ENCODE peak calls at places on chromosomes 3 and 15, in six cellular contexts. R, E, J, Q, M and L are unnamed samples.

GRCh38 chr3:117144832-117145231 is 435.3 kb downstream of the TUSC7 start:
- DNase-seq in R (no peak), E (no peak), J (peak), Q (peak), M (no peak), L (no peak)

GRCh38 chr3:175777495-175777894 is 918.4 kb downstream of the NAALADL2 start:
- DNase-seq in R (no peak), E (no peak), J (peak), Q (peak), M (no peak), L (no peak)

GRCh38 chr15:62344806-62345539 is 179.9 kb upstream of the C2CD4B start:
- DNase-seq in R (peak), E (peak), J (peak), Q (peak), M (peak), L (peak)

GRCh38 chr3:195522254-195523023 is 20.7 kb downstream of the PPP1R2 start:
- DNase-seq in R (no peak), E (peak), J (no peak), Q (peak), M (no peak), L (peak)

GRCh38 chr3:47004369-47005211 is 25.1 kb downstream of the NBEAL2 start:
- DNase-seq in R (no peak), E (no peak), J (no peak), Q (no peak), M (no peak), L (no peak)

GRCh38 chr15:46879067-46879770 is 838.1 kb upstream of the SEMA6D start:
- DNase-seq in R (no peak), E (no peak), J (no peak), Q (no peak), M (no peak), L (no peak)

GRCh38 chr15:57235865-57236264 is 140.4 kb upstream of the CGNL1 start:
- DNase-seq in R (no peak), E (peak), J (peak), Q (peak), M (no peak), L (no peak)

GRCh38 chr15:41610048-41610447 is 50.2 kb upstream of the MGA start:
- DNase-seq in R (no peak), E (no peak), J (peak), Q (no peak), M (no peak), L (no peak)

GRCh38 chr15:100284701-100285100 is 57.1 kb downstream of the ADAMTS17 start:
- DNase-seq in R (no peak), E (no peak), J (peak), Q (no peak), M (no peak), L (no peak)

GRCh38 chr15:78197632-78198031 is 36.7 kb downstream of the ACSBG1 start:
- DNase-seq in R (no peak), E (no peak), J (no peak), Q (no peak), M (no peak), L (no peak)

GRCh38 chr15:78192826-78193594 is 41.4 kb downstream of the ACSBG1 start:
- DNase-seq in R (no peak), E (no peak), J (no peak), Q (no peak), M (no peak), L (no peak)

GRCh38 chr15:78193731-78194567 is 40.4 kb downstream of the ACSBG1 start:
- DNase-seq in R (no peak), E (no peak), J (no peak), Q (no peak), M (no peak), L (no peak)

GRCh38 chr15:78194568-78194925 is 39.8 kb downstream of the ACSBG1 start:
- DNase-seq in R (no peak), E (peak), J (no peak), Q (no peak), M (no peak), L (no peak)

GRCh38 chr15:78195735-78196201 is 38.6 kb downstream of the ACSBG1 start:
- DNase-seq in R (peak), E (peak), J (no peak), Q (no peak), M (no peak), L (peak)
- H2AFZ ChIP-seq in R (peak), E (no peak), J (no peak), Q (peak), M (no peak), L (no peak)

GRCh38 chr15:90915216-90915807 is 12.2 kb downstream of the MAN2A2 start:
- DNase-seq in R (no peak), E (no peak), J (no peak), Q (no peak), M (no peak), L (no peak)

GRCh38 chr15:90917569-90917968 is 14.5 kb downstream of the MAN2A2 start:
- DNase-seq in R (no peak), E (no peak), J (no peak), Q (no peak), M (no peak), L (no peak)

GRCh38 chr15:90914240-90915080 is 11.4 kb downstream of the MAN2A2 start:
- DNase-seq in R (no peak), E (no peak), J (no peak), Q (no peak), M (no peak), L (no peak)

GRCh38 chr15:90916461-90916860 is 13.4 kb downstream of the MAN2A2 start:
- DNase-seq in R (no peak), E (no peak), J (no peak), Q (no peak), M (no peak), L (no peak)

GRCh38 chr15:90915808-90916440 is 12.8 kb downstream of the MAN2A2 start:
- DNase-seq in R (no peak), E (peak), J (peak), Q (peak), M (no peak), L (no peak)
- H2AFZ ChIP-seq in R (no peak), E (no peak), J (no peak), Q (peak), M (no peak), L (no peak)

DNA sequence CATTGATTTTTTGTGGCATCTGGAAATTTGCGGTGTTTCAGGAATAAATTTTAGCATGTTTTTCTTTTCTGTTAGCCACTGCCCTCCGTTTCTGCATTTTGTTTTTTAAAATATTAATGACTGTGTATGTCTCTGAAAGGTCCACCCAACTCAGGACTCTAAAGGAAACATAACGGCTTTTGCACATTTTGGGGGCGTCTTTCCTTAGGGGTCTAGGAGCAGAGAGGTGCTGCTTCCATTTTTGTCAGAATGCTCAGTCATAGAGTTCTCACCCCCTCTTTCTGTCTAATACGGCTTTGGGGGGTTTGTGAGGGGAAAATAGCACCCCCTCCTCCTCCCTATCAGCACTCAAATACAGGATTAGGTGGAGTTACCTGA is 219.4 kb downstream of the MEIS2 start:
- DNase-seq in R (no peak), E (no peak), J (no peak), Q (no peak), M (no peak), L (no peak)
- H2AFZ ChIP-seq in R (no peak), E (no peak), J (no peak), Q (no peak), M (no peak), L (no peak)

GRCh38 chr3:182508896-182509295 is 284.4 kb upstream of the ATP11B start:
- DNase-seq in R (no peak), E (no peak), J (no peak), Q (no peak), M (no peak), L (no peak)

GRCh38 chr3:182509844-182510460 is 283.4 kb upstream of the ATP11B start:
- DNase-seq in R (no peak), E (no peak), J (no peak), Q (no peak), M (no peak), L (no peak)

GRCh38 chr3:182509312-182509711 is 284.0 kb upstream of the ATP11B start:
- DNase-seq in R (no peak), E (no peak), J (no peak), Q (no peak), M (no peak), L (no peak)
- H2AFZ ChIP-seq in R (no peak), E (no peak), J (no peak), Q (no peak), M (no peak), L (no peak)

GRCh38 chr15:67882487-67883227 is 42.8 kb upstream of the RNU6-1 start:
- DNase-seq in R (peak), E (peak), J (no peak), Q (peak), M (no peak), L (peak)
- H2AFZ ChIP-seq in R (peak), E (peak), J (no peak), Q (no peak), M (no peak), L (no peak)